ENCODE peak calls at places on chromosomes 13 and 19, in nine cellular contexts. E is NCI-H2107; N is activated CD4-positive, CD25-positive, alpha-beta regulatory T cell treated with anti-CD3 and anti-CD28 coated beads, Interleukin-2, amount 50 U/mL, for 16 hours; K is NCI-H187; O is activated T-cell treated with anti-CD3 and anti-CD28 coated beads, Interleukin-2, amount 50 U/mL, for 72 hours; V is NB4; D is tibial artery; P is AG08395; G is effector CD4-positive, alpha-beta T cell. I is an unnamed sample.

GRCh38 chr13:113114511-113115362 is 7.9 kb upstream of the F10 start:
- DNase-seq in E (no peak), N (no peak), K (no peak), O (no peak), V (no peak), D (peak), P (no peak), G (no peak), I (no peak)

GRCh38 chr13:48580185-48580803 is 47.4 kb upstream of the RCBTB2 start:
- DNase-seq in E (peak), N (peak), K (peak), O (peak), V (peak), D (peak), P (peak), G (peak), I (peak)

GRCh38 chr19:16814526-16815100 is 14.6 kb upstream of the SIN3B start:
- DNase-seq in E (no peak), N (no peak), K (no peak), O (no peak), V (no peak), D (no peak), P (no peak), G (no peak), I (no peak)

GRCh38 chr13:78047151-78047550 is 128.5 kb upstream of the EDNRB start:
- DNase-seq in E (no peak), N (no peak), K (no peak), O (no peak), V (no peak), D (no peak), P (no peak), G (no peak), I (no peak)

GRCh38 chr19:1945899-1946298 is 4.9 kb downstream of the CSNK1G2 start:
- DNase-seq in E (no peak), N (no peak), K (no peak), O (peak), V (no peak), D (no peak), P (peak), G (no peak), I (peak)

GRCh38 chr13:110633776-110634175 is 18.4 kb downstream of the NAXD start:
- DNase-seq in E (no peak), N (no peak), K (no peak), O (no peak), V (no peak), D (no peak), P (no peak), G (no peak), I (no peak)

GRCh38 chr13:111398715-111399299 is 78.4 kb downstream of the TEX29 start:
- DNase-seq in E (no peak), N (no peak), K (no peak), O (no peak), V (peak), D (peak), P (peak), G (no peak), I (no peak)

GRCh38 chr19:49086296-49086695 is 1.0 kb downstream of the SNRNP70 start:
- DNase-seq in E (no peak), N (no peak), K (no peak), O (no peak), V (no peak), D (no peak), P (no peak), G (no peak), I (no peak)

GRCh38 chr13:46947425-46948191 is 50.8 kb upstream of the HTR2A start:
- DNase-seq in E (no peak), N (no peak), K (no peak), O (no peak), V (no peak), D (no peak), P (no peak), G (no peak), I (peak)

GRCh38 chr13:97434417-97435296 is 688 bp downstream of the RAP2A start:
- DNase-seq in E (no peak), N (peak), K (no peak), O (peak), V (peak), D (peak), P (no peak), G (peak), I (no peak)

I was measured in NT2/D1.